ENCODE peak calls at places on chromosomes 7 and 10, in eight cellular contexts. U is T-helper 1 cell, V is IMR-90, L is sciatic nerve, P is A172, G is mesenteric fat pad, S is PC-3, X is endothelial cell. F is an unnamed sample.

GRCh38 chr10:72257051-72257892 is 16.5 kb upstream of the DDIT4 start:
- DNase-seq in U (no peak), V (no peak), L (no peak), P (no peak), G (no peak), S (no peak), X (no peak), F (peak; percentile 50)

GRCh38 chr7:21104124-21104500 is 317.4 kb upstream of the SP8 start:
- DNase-seq in U (no peak), V (no peak), L (no peak), P (no peak), G (no peak), S (peak; percentile 30), X (no peak), F (no peak)

GRCh38 chr7:130884437-130885417 is 150.7 kb upstream of the KLF14 start:
- DNase-seq in U (no peak), V (no peak), L (no peak), P (no peak), G (no peak), S (peak; percentile 27), X (no peak), F (peak; percentile 68)

GRCh38 chr10:130551676-130552075 is 415.5 kb downstream of the GLRX3 start:
- DNase-seq in U (no peak), V (no peak), L (no peak), P (no peak), G (no peak), S (no peak), X (no peak), F (no peak)

GRCh38 chr7:130961128-130961601 is 227.2 kb upstream of the KLF14 start:
- DNase-seq in U (peak; percentile 73), V (peak; percentile 77), L (no peak), P (peak; percentile 76), G (no peak), S (no peak), X (no peak), F (peak; percentile 70)

GRCh38 chr7:6290345-6290744 is 17.9 kb upstream of the CYTH3 start:
- DNase-seq in U (no peak), V (peak; percentile 18), L (no peak), P (peak; percentile 70), G (no peak), S (peak; percentile 74), X (no peak), F (no peak)

GRCh38 chr10:11515596-11516418 is 95.6 kb downstream of the USP6NL start:
- DNase-seq in U (peak; percentile 17), V (peak; percentile 70), L (no peak), P (peak; percentile 47), G (no peak), S (peak; percentile 53), X (peak; percentile 39), F (peak; percentile 63)

GRCh38 chr7:97639036-97639435 is 92.8 kb upstream of the TAC1 start:
- DNase-seq in U (no peak), V (no peak), L (no peak), P (peak; percentile 48), G (no peak), S (peak; percentile 8), X (no peak), F (no peak)

GRCh38 chr7:47559306-47560220 is 22.3 kb downstream of the TNS3 start:
- DNase-seq in U (no peak), V (no peak), L (no peak), P (no peak), G (no peak), S (no peak), X (no peak), F (no peak)

GRCh38 chr10:82267465-82267864 is 392.5 kb downstream of the NRG3 start:
- DNase-seq in U (no peak), V (no peak), L (no peak), P (no peak), G (no peak), S (no peak), X (no peak), F (peak; percentile 21)

GRCh38 chr10:22655312-22655973 is 58.9 kb downstream of the PIP4K2A start:
- DNase-seq in U (no peak), V (peak; percentile 92), L (no peak), P (no peak), G (no peak), S (peak; percentile 93), X (no peak), F (peak; percentile 84)

GRCh38 chr10:117804470-117805011 is 242.2 kb downstream of the RAB11FIP2 start:
- DNase-seq in U (no peak), V (no peak), L (no peak), P (no peak), G (no peak), S (no peak), X (no peak), F (no peak)

GRCh38 chr10:47368431-47369180 is 15.5 kb downstream of the ZNF488 start:
- DNase-seq in U (no peak), V (no peak), L (peak; percentile 34), P (no peak), G (peak; percentile 82), S (no peak), X (no peak), F (no peak)

GRCh38 chr10:130487562-130487961 is 351.4 kb downstream of the GLRX3 start:
- DNase-seq in U (no peak), V (no peak), L (no peak), P (no peak), G (no peak), S (no peak), X (no peak), F (no peak)

GRCh38 chr7:93678185-93678584 is 103.7 kb upstream of the CALCR start:
- DNase-seq in U (no peak), V (no peak), L (no peak), P (no peak), G (no peak), S (no peak), X (no peak), F (no peak)

GRCh38 chr7:105760549-105761447 is 115.6 kb downstream of the ATXN7L1 start:
- DNase-seq in U (no peak), V (peak; percentile 47), L (no peak), P (no peak), G (peak; percentile 43), S (no peak), X (no peak), F (no peak)

GRCh38 chr7:83162402-83163256 is at the start of gene PCLO:
- DNase-seq in U (no peak), V (peak; percentile 3), L (peak; percentile 54), P (peak; percentile 91), G (no peak), S (peak; percentile 96), X (peak; percentile 88), F (peak; percentile 57)

GRCh38 chr10:129932996-129933395 is 31.1 kb downstream of the EBF3 start:
- DNase-seq in U (no peak), V (no peak), L (peak; percentile 44), P (no peak), G (peak; percentile 71), S (no peak), X (no peak), F (no peak)

GRCh38 chr7:68679456-68680234 is 918.6 kb upstream of the AUTS2 start:
- DNase-seq in U (no peak), V (no peak), L (no peak), P (no peak), G (no peak), S (no peak), X (no peak), F (no peak)

GRCh38 chr7:90965211-90965610 is 299.0 kb upstream of the FZD1 start:
- DNase-seq in U (no peak), V (no peak), L (no peak), P (no peak), G (no peak), S (no peak), X (no peak), F (no peak)

GRCh38 chr10:92181575-92181974 is 109.3 kb downstream of the CPEB3 start:
- DNase-seq in U (no peak), V (no peak), L (no peak), P (peak; percentile 2), G (no peak), S (peak; percentile 9), X (no peak), F (no peak)

GRCh38 chr7:516606-517456 is 2.8 kb downstream of the PDGFA start:
- DNase-seq in U (no peak), V (peak; percentile 80), L (no peak), P (peak; percentile 69), G (no peak), S (peak; percentile 60), X (no peak), F (peak; percentile 80)

GRCh38 chr10:14889318-14889717 is 10.7 kb downstream of the SUV39H2 start:
- DNase-seq in U (no peak), V (no peak), L (no peak), P (no peak), G (no peak), S (peak; percentile 6), X (no peak), F (peak; percentile 55)

F was measured in amniotic epithelial cell.